ENCODE peak calls at places on chromosomes 12 and 14, in nine cellular contexts. A is NCI-H1105; R is mucosa of descending colon; M is activated naive CD4-positive, alpha-beta T cell treated with anti-CD3 and anti-CD28 coated beads, Interleukin-2, amount 50 U/mL, for 16 hours; Z is mammary epithelial cell; L is fibroblast of the aortic adventitia; I is central memory CD4-positive, alpha-beta T cell; E is fibroblast of pulmonary artery; J is GM10248. S is an unnamed sample.

GRCh38 chr14:89486961-89487360 is 69.9 kb upstream of the FOXN3 start:
- DNase-seq in A (no peak), L (no peak), E (no peak), R (no peak), J (no peak), M (no peak), I (no peak), Z (no peak), S (no peak)

GRCh38 chr12:6608592-6609311 is 1.6 kb upstream of the CHD4 start:
- DNase-seq in M (peak; percentile 36), L (peak; percentile 37), A (no peak), E (peak; percentile 56), Z (no peak), I (peak; percentile 36), R (no peak), J (no peak), S (no peak)

GRCh38 chr12:93572712-93573551 is 457 bp downstream of the SOCS2 start:
- DNase-seq in E (peak; percentile 21), L (peak; percentile 22), I (no peak), M (peak; percentile 40), R (peak; percentile 49), A (no peak), Z (peak; percentile 15), J (peak; percentile 29), S (peak; percentile 42)

GRCh38 chr14:76376001-76376404 is at the start of gene ESRRB:
- DNase-seq in J (no peak), R (no peak), E (peak; percentile 13), M (no peak), Z (peak; percentile 11), I (no peak), L (no peak), A (peak; percentile 48), S (peak; percentile 8)

GRCh38 chr14:54606631-54607133 is 39.8 kb downstream of the SAMD4A start:
- DNase-seq in M (no peak), Z (peak; percentile 46), J (no peak), I (no peak), L (peak; percentile 82), E (peak; percentile 48), A (no peak), R (no peak), S (peak; percentile 80)

GRCh38 chr12:79939728-79940306 is 4.9 kb upstream of the PPP1R12A start:
- DNase-seq in A (no peak), L (no peak), M (no peak), E (no peak), J (no peak), I (no peak), R (no peak), Z (no peak), S (no peak)

GRCh38 chr12:107749094-107749493 is 11.8 kb downstream of the PRDM4 start:
- DNase-seq in Z (peak; percentile 64), E (peak; percentile 14), I (no peak), M (no peak), L (peak; percentile 33), R (no peak), A (no peak), J (no peak), S (peak; percentile 49)

GRCh38 chr12:94267907-94268575 is 119.7 kb downstream of the PLXNC1 start:
- DNase-seq in I (no peak), A (no peak), J (no peak), Z (no peak), M (no peak), L (peak; percentile 30), E (no peak), R (no peak), S (no peak)

GRCh38 chr14:41785696-41786095 is 179.0 kb downstream of the LRFN5 start:
- DNase-seq in L (no peak), M (no peak), E (no peak), R (no peak), J (no peak), Z (no peak), I (no peak), A (peak; percentile 51), S (no peak)

GRCh38 chr12:59036973-59037807 is 116.9 kb upstream of the LRIG3 start:
- DNase-seq in Z (peak; percentile 73), J (no peak), M (no peak), I (no peak), A (no peak), L (peak; percentile 20), R (no peak), E (peak; percentile 43), S (peak; percentile 70)

GRCh38 chr12:122023339-122024131 is 1.9 kb downstream of the BCL7A start:
- DNase-seq in I (no peak), M (no peak), A (peak; percentile 53), E (peak; percentile 68), J (peak; percentile 68), R (peak; percentile 65), Z (peak; percentile 64), L (peak; percentile 82), S (peak; percentile 69)

GRCh38 chr14:101241807-101242278 is 319.5 kb upstream of the DIO3 start:
- DNase-seq in M (no peak), A (no peak), E (no peak), R (no peak), Z (no peak), I (no peak), L (no peak), J (no peak), S (no peak)

GRCh38 chr12:31220061-31220460 is 105.9 kb downstream of the SINHCAF start:
- DNase-seq in L (no peak), J (peak; percentile 3), A (no peak), I (no peak), M (no peak), Z (no peak), E (no peak), R (no peak), S (no peak)

GRCh38 chr12:79552186-79552585 is 138.6 kb downstream of the PAWR start:
- DNase-seq in L (peak; percentile 91), I (no peak), Z (no peak), R (no peak), J (no peak), M (no peak), E (peak; percentile 21), A (no peak), S (no peak)

GRCh38 chr14:53399057-53399456 is 245.9 kb upstream of the DDHD1 start:
- DNase-seq in Z (no peak), E (peak; percentile 42), R (no peak), L (peak; percentile 34), M (no peak), J (no peak), A (no peak), I (no peak), S (peak; percentile 28)

GRCh38 chr12:2794261-2794735 is 472 bp upstream of the FKBP4 start:
- DNase-seq in L (no peak), J (no peak), I (peak; percentile 21), M (peak; percentile 43), Z (peak; percentile 51), E (peak; percentile 38), A (no peak), R (peak; percentile 48), S (no peak)

GRCh38 chr12:61452076-61452475 is 808.1 kb upstream of the USP15 start:
- DNase-seq in I (no peak), Z (peak; percentile 98), E (no peak), A (no peak), J (no peak), M (no peak), L (no peak), R (no peak), S (peak; percentile 39)

GRCh38 chr14:96584199-96584906 is 82.2 kb downstream of the PAPOLA start:
- DNase-seq in Z (peak; percentile 29), A (no peak), L (no peak), R (peak; percentile 18), M (peak; percentile 18), E (peak; percentile 10), I (no peak), J (peak; percentile 82), S (peak; percentile 65)

GRCh38 chr14:37584211-37585100 is 10.6 kb downstream of the FOXA1 start:
- DNase-seq in I (no peak), A (no peak), E (no peak), R (peak; percentile 65), Z (no peak), M (no peak), L (no peak), J (no peak), S (no peak)

GRCh38 chr14:99571303-99571986 is 32.6 kb downstream of the CCDC85C start:
- DNase-seq in M (no peak), E (no peak), Z (no peak), L (no peak), I (no peak), R (peak; percentile 63), A (peak; percentile 77), J (no peak), S (no peak)

GRCh38 chr12:95215925-95216324 is 1.3 kb downstream of the FGD6 start:
- DNase-seq in J (no peak), M (no peak), A (no peak), E (peak; percentile 72), R (no peak), I (no peak), L (peak; percentile 74), Z (peak; percentile 73), S (peak; percentile 51)

GRCh38 chr14:102321456-102322101 is 2.0 kb downstream of the ZNF839 start:
- DNase-seq in L (no peak), R (no peak), E (no peak), A (no peak), M (no peak), I (no peak), Z (no peak), J (no peak), S (no peak)

GRCh38 chr12:105921055-105921454 is 217.7 kb downstream of the NUAK1 start:
- DNase-seq in R (no peak), L (no peak), E (no peak), I (no peak), A (no peak), Z (no peak), J (no peak), M (no peak), S (no peak)

GRCh38 chr12:40331886-40332285 is 107.1 kb downstream of the LRRK2 start:
- DNase-seq in I (no peak), A (no peak), M (no peak), L (no peak), R (no peak), J (no peak), Z (peak; percentile 43), E (no peak), S (no peak)

GRCh38 chr14:98766818-98767217 is 505.2 kb downstream of the BCL11B start:
- DNase-seq in L (no peak), Z (peak; percentile 25), I (no peak), A (no peak), R (peak; percentile 3), E (no peak), J (no peak), M (no peak), S (peak; percentile 2)

GRCh38 chr14:101228949-101229541 is 325.5 kb upstream of the RTL1 start:
- DNase-seq in J (no peak), I (no peak), R (no peak), Z (no peak), L (no peak), A (no peak), E (no peak), M (no peak), S (no peak)

GRCh38 chr14:22448905-22449611 is 140.0 kb downstream of the DAD1 start:
- DNase-seq in M (no peak), L (no peak), Z (peak; percentile 21), R (no peak), J (peak; percentile 38), E (peak; percentile 25), I (no peak), A (no peak), S (peak; percentile 49)

GRCh38 chr14:68506645-68507405 is 286.0 kb downstream of the ZFP36L1 start:
- DNase-seq in L (no peak), R (no peak), E (no peak), I (peak; percentile 69), J (peak; percentile 51), A (no peak), M (peak; percentile 33), Z (peak; percentile 46), S (peak; percentile 63)

GRCh38 chr12:89889051-89889450 is 180.4 kb upstream of the ATP2B1 start:
- DNase-seq in L (peak; percentile 21), Z (peak; percentile 31), A (no peak), I (no peak), E (no peak), M (no peak), J (no peak), R (no peak), S (peak; percentile 5)